ENCODE peak calls at places on chromosomes 13 and 19, in ten cellular contexts. F is activated T-cell treated with anti-CD3 and anti-CD28 coated beads, Interleukin-2, amount 50 U/mL, for 1 hour; O is T-helper 2 cell; H is psoas muscle; A is amniotic epithelial cell; T is prostate gland; U is LNCaP clone FGC; Y is H9; K is CD14-positive monocyte; P is C1 segment of cervical spinal cord. J is an unnamed sample.

GRCh38 chr13:71758823-71759222 is 108.2 kb downstream of the DACH1 start:
- DNase-seq in F (no peak), O (no peak), H (no peak), A (peak), T (no peak), U (no peak), Y (no peak), K (no peak), P (no peak), J (no peak)

GRCh38 chr13:46795321-46795720 is 1.6 kb downstream of the ESD start:
- DNase-seq in F (no peak), O (no peak), H (no peak), A (no peak), T (no peak), U (no peak), Y (no peak), K (no peak), P (no peak), J (no peak)

GRCh38 chr19:4014541-4015491 is 7.3 kb downstream of the PIAS4 start:
- DNase-seq in F (peak), O (peak), H (peak), A (no peak), T (no peak), U (no peak), Y (peak), K (no peak), P (no peak), J (no peak)

GRCh38 chr19:14536926-14537692 is 7.7 kb downstream of the TECR start:
- DNase-seq in F (peak), O (peak), H (peak), A (peak), T (peak), U (peak), Y (peak), K (no peak), P (no peak), J (peak)

GRCh38 chr13:44591316-44591715 is 15.2 kb upstream of the TSC22D1 start:
- DNase-seq in F (no peak), O (no peak), H (no peak), A (no peak), T (no peak), U (no peak), Y (peak), K (no peak), P (no peak), J (no peak)

GRCh38 chr19:18173572-18174294 is at the start of gene IFI30:
- DNase-seq in F (peak), O (peak), H (peak), A (no peak), T (peak), U (no peak), Y (peak), K (peak), P (no peak), J (no peak)

GRCh38 chr19:15161028-15161984 is 39.5 kb downstream of the NOTCH3 start:
- DNase-seq in F (no peak), O (no peak), H (no peak), A (peak), T (no peak), U (no peak), Y (no peak), K (no peak), P (no peak), J (no peak)

GRCh38 chr13:27542220-27542619 is 78.1 kb downstream of the LNX2 start:
- DNase-seq in F (no peak), O (no peak), H (no peak), A (no peak), T (no peak), U (no peak), Y (no peak), K (no peak), P (no peak), J (no peak)

GRCh38 chr13:113410472-113411201 is 42.7 kb downstream of the ADPRHL1 start:
- DNase-seq in F (no peak), O (no peak), H (peak), A (peak), T (no peak), U (no peak), Y (no peak), K (no peak), P (no peak), J (no peak)

GRCh38 chr13:63156816-63157215 is 1741.2 kb upstream of the PCDH20 start:
- DNase-seq in F (no peak), O (no peak), H (no peak), A (peak), T (no peak), U (no peak), Y (no peak), K (no peak), P (no peak), J (no peak)

GRCh38 chr13:49952168-49952567 is 16.0 kb upstream of the SPRYD7 start:
- DNase-seq in F (no peak), O (no peak), H (no peak), A (no peak), T (no peak), U (no peak), Y (no peak), K (no peak), P (no peak), J (no peak)

GRCh38 chr13:46639033-46639981 is 86.3 kb downstream of the LRCH1 start:
- DNase-seq in F (no peak), O (no peak), H (no peak), A (peak), T (no peak), U (no peak), Y (no peak), K (no peak), P (no peak), J (no peak)

GRCh38 chr13:94707400-94708021 is 4.8 kb downstream of the SOX21 start:
- DNase-seq in F (no peak), O (no peak), H (no peak), A (no peak), T (no peak), U (no peak), Y (peak), K (no peak), P (no peak), J (no peak)

GRCh38 chr19:38228491-38229439 is 4.7 kb upstream of the DPF1 start:
- DNase-seq in F (no peak), O (no peak), H (no peak), A (no peak), T (no peak), U (no peak), Y (peak), K (no peak), P (no peak), J (peak)

GRCh38 chr13:45538382-45538781 is 73.6 kb downstream of the COG3 start:
- DNase-seq in F (no peak), O (no peak), H (no peak), A (no peak), T (no peak), U (no peak), Y (no peak), K (no peak), P (no peak), J (no peak)

GRCh38 chr13:36242761-36243160 is 28.4 kb upstream of the SOHLH2 start:
- DNase-seq in F (no peak), O (no peak), H (no peak), A (no peak), T (no peak), U (no peak), Y (no peak), K (no peak), P (no peak), J (no peak)

GRCh38 chr19:46745521-46746280 is at the start of gene FKRP:
- DNase-seq in F (peak), O (peak), H (no peak), A (no peak), T (no peak), U (no peak), Y (no peak), K (peak), P (no peak), J (no peak)

GRCh38 chr19:2524840-2525723 is 49.2 kb downstream of the GADD45B start:
- DNase-seq in F (no peak), O (no peak), H (peak), A (peak), T (no peak), U (no peak), Y (no peak), K (no peak), P (no peak), J (no peak)

GRCh38 chr19:34041922-34042521 is 130.3 kb upstream of the LSM14A start:
- DNase-seq in F (peak), O (peak), H (peak), A (peak), T (no peak), U (no peak), Y (peak), K (peak), P (no peak), J (peak)

GRCh38 chr19:2551172-2551863 is 75.4 kb downstream of the GADD45B start:
- DNase-seq in F (no peak), O (no peak), H (no peak), A (no peak), T (no peak), U (no peak), Y (no peak), K (no peak), P (no peak), J (no peak)

GRCh38 chr13:39306639-39307589 is 268.7 kb downstream of the NHLRC3 start:
- DNase-seq in F (no peak), O (no peak), H (no peak), A (no peak), T (no peak), U (no peak), Y (no peak), K (no peak), P (no peak), J (no peak)

GRCh38 chr13:112477070-112477619 is 101.0 kb downstream of the SPACA7 start:
- DNase-seq in F (no peak), O (no peak), H (no peak), A (no peak), T (no peak), U (no peak), Y (no peak), K (no peak), P (no peak), J (no peak)

GRCh38 chr13:110696776-110697175 is 9.1 kb downstream of the CARS2 start:
- DNase-seq in F (no peak), O (no peak), H (no peak), A (no peak), T (no peak), U (no peak), Y (no peak), K (no peak), P (no peak), J (no peak)

GRCh38 chr19:16773259-16773658 is 53.6 kb downstream of the NWD1 start:
- DNase-seq in F (no peak), O (no peak), H (no peak), A (no peak), T (no peak), U (no peak), Y (no peak), K (no peak), P (no peak), J (no peak)

GRCh38 chr13:45411226-45411625 is 6.9 kb downstream of the SLC25A30 start:
- DNase-seq in F (no peak), O (no peak), H (no peak), A (peak), T (no peak), U (no peak), Y (no peak), K (no peak), P (no peak), J (no peak)

GRCh38 chr13:110418944-110419343 is 111.9 kb downstream of the COL4A2 start:
- DNase-seq in F (no peak), O (no peak), H (no peak), A (no peak), T (no peak), U (no peak), Y (no peak), K (no peak), P (no peak), J (no peak)

GRCh38 chr13:20579193-20579592 is 12.2 kb downstream of the IFT88 start:
- DNase-seq in F (no peak), O (no peak), H (no peak), A (no peak), T (no peak), U (no peak), Y (no peak), K (no peak), P (no peak), J (no peak)

GRCh38 chr19:920051-920857 is 3.1 kb downstream of the KISS1R start:
- DNase-seq in F (peak), O (peak), H (no peak), A (peak), T (no peak), U (no peak), Y (no peak), K (no peak), P (no peak), J (no peak)

GRCh38 chr13:113947321-113948033 is 26.4 kb downstream of the C13orf46 start:
- DNase-seq in F (no peak), O (no peak), H (peak), A (peak), T (peak), U (no peak), Y (peak), K (peak), P (no peak), J (no peak)

GRCh38 chr19:17246681-17247425 is 1.1 kb upstream of the NR2F6 start:
- DNase-seq in F (no peak), O (no peak), H (no peak), A (peak), T (no peak), U (no peak), Y (no peak), K (no peak), P (no peak), J (no peak)

GRCh38 chr13:28819748-28820098 is 416 bp upstream of the MTUS2 start:
- DNase-seq in F (peak), O (peak), H (no peak), A (peak), T (no peak), U (no peak), Y (peak), K (no peak), P (no peak), J (no peak)

GRCh38 chr19:47157455-47158321 is 27.1 kb downstream of the SAE1 start:
- DNase-seq in F (peak), O (no peak), H (peak), A (peak), T (peak), U (no peak), Y (peak), K (no peak), P (no peak), J (no peak)

GRCh38 chr19:48310227-48310626 is 15.1 kb upstream of the EMP3 start:
- DNase-seq in F (no peak), O (no peak), H (no peak), A (no peak), T (no peak), U (no peak), Y (no peak), K (no peak), P (no peak), J (no peak)

GRCh38 chr13:41179593-41180250 is 14.6 kb downstream of the KBTBD7 start:
- DNase-seq in F (no peak), O (no peak), H (no peak), A (peak), T (no peak), U (no peak), Y (no peak), K (no peak), P (no peak), J (no peak)